ENCODE peak calls at places on chromosomes 12 and 14, in six cellular contexts. J is kidney epithelial cell, Z is ascending aorta, F is GM12864, X is suprapubic skin, O is cardiac muscle cell. B is an unnamed sample.

GRCh38 chr12:52032431-52032796 is 18.8 kb upstream of the NR4A1 start:
- DNase-seq in J (no peak), Z (peak), X (peak), F (no peak), O (peak), B (peak)

GRCh38 chr14:75343914-75344313 is 65.3 kb downstream of the FOS start:
- DNase-seq in J (no peak), Z (no peak), X (no peak), F (no peak), O (peak), B (no peak)

GRCh38 chr12:50537538-50537919 is 32.7 kb downstream of the DIP2B start:
- DNase-seq in X (no peak), F (no peak), Z (no peak), J (no peak), O (no peak), B (no peak)

GRCh38 chr12:6950401-6950801 is 755 bp upstream of the PTPN6 start:
- DNase-seq in Z (no peak), X (no peak), F (no peak), O (no peak), J (no peak), B (no peak)

GRCh38 chr12:12528361-12529092 is 34.1 kb downstream of the DUSP16 start:
- DNase-seq in X (no peak), F (no peak), O (no peak), J (no peak), Z (no peak), B (no peak)

GRCh38 chr12:50528800-50529199 is 24.0 kb downstream of the DIP2B start:
- DNase-seq in O (no peak), J (no peak), Z (no peak), X (no peak), F (no peak), B (no peak)

GRCh38 chr14:71705460-71705859 is 226.8 kb upstream of the RGS6 start:
- DNase-seq in F (no peak), Z (no peak), O (no peak), X (no peak), J (no peak), B (no peak)

GRCh38 chr14:102775855-102776760 is 1.1 kb upstream of the TRAF3 start:
- DNase-seq in F (peak), Z (no peak), X (no peak), O (peak), J (no peak), B (no peak)

GRCh38 chr12:52477651-52478050 is 4.0 kb upstream of the KRT6C start:
- DNase-seq in J (no peak), X (no peak), F (no peak), O (no peak), Z (no peak), B (no peak)

GRCh38 chr12:11746024-11746771 is 96.7 kb downstream of the ETV6 start:
- DNase-seq in J (peak), Z (no peak), F (no peak), X (no peak), O (peak), B (no peak)

GRCh38 chr14:98218213-98218612 is 1053.8 kb downstream of the BCL11B start:
- DNase-seq in X (no peak), J (no peak), Z (no peak), O (no peak), F (no peak), B (no peak)

GRCh38 chr14:20194101-20194500 is 3.4 kb downstream of the OR11G2 start:
- DNase-seq in X (no peak), J (no peak), F (no peak), Z (no peak), O (no peak), B (no peak)

GRCh38 chr14:56487090-56487667 is 92.4 kb upstream of the TMEM260 start:
- DNase-seq in J (no peak), F (no peak), Z (no peak), O (peak), X (no peak), B (no peak)

GRCh38 chr14:75334191-75335051 is 55.8 kb downstream of the FOS start:
- DNase-seq in Z (peak), F (peak), X (peak), O (peak), J (no peak), B (no peak)

GRCh38 chr12:112716099-112717093 is 75.2 kb upstream of the RPH3A start:
- DNase-seq in Z (no peak), J (no peak), F (no peak), O (peak), X (no peak), B (no peak)

GRCh38 chr12:16573652-16574077 is 32.3 kb downstream of the LMO3 start:
- DNase-seq in J (no peak), Z (peak), X (peak), F (no peak), O (peak), B (peak)

GRCh38 chr12:62629413-62629812 is 162.8 kb downstream of the MON2 start:
- DNase-seq in J (no peak), Z (no peak), F (no peak), O (no peak), X (no peak), B (no peak)

GRCh38 chr12:60805340-60805739 is 1209.5 kb downstream of the SLC16A7 start:
- DNase-seq in J (no peak), O (no peak), X (no peak), F (no peak), Z (no peak), B (no peak)

GRCh38 chr14:103008768-103009342 is 48.5 kb downstream of the CDC42BPB start:
- DNase-seq in X (no peak), J (no peak), F (no peak), O (peak), Z (no peak), B (no peak)

GRCh38 chr12:88202500-88202899 is 60.4 kb downstream of the TMTC3 start:
- DNase-seq in Z (no peak), F (no peak), X (no peak), J (no peak), O (no peak), B (no peak)

GRCh38 chr14:35534130-35534883 is at the start of gene INSM2:
- DNase-seq in X (no peak), Z (no peak), J (no peak), O (no peak), F (no peak), B (no peak)

GRCh38 chr12:49930515-49931288 is 19.8 kb upstream of the AQP2 start:
- DNase-seq in J (peak), Z (peak), X (no peak), F (no peak), O (peak), B (no peak)

GRCh38 chr12:33771889-33772288 is 250.4 kb upstream of the ALG10 start:
- DNase-seq in F (no peak), O (no peak), J (no peak), Z (no peak), X (no peak), B (no peak)

GRCh38 chr12:104651812-104652211 is 195.1 kb downstream of the CHST11 start:
- DNase-seq in F (no peak), O (no peak), Z (no peak), X (no peak), J (no peak), B (no peak)

GRCh38 chr12:104656383-104656782 is 199.6 kb downstream of the CHST11 start:
- DNase-seq in F (no peak), Z (no peak), O (no peak), J (no peak), X (no peak), B (no peak)

GRCh38 chr12:104655059-104655609 is 198.4 kb downstream of the CHST11 start:
- DNase-seq in X (no peak), F (no peak), Z (no peak), J (no peak), O (no peak), B (no peak)

GRCh38 chr12:104652910-104653309 is 196.2 kb downstream of the CHST11 start:
- DNase-seq in Z (no peak), F (no peak), J (no peak), X (no peak), O (no peak), B (no peak)

GRCh38 chr12:104653730-104654328 is 197.1 kb downstream of the CHST11 start:
- DNase-seq in F (peak), Z (no peak), O (no peak), J (no peak), X (no peak), B (no peak)
- TF ChIP-seq CTCF in F (peak), Z (peak), O (peak), J (no peak), X (no peak), B (no peak)

GRCh38 chr14:68655961-68656360 is 136.9 kb downstream of the ZFP36L1 start:
- DNase-seq in F (no peak), X (no peak), O (no peak), Z (peak), J (no peak), B (no peak)
- TF ChIP-seq CTCF in F (no peak), X (no peak), O (no peak), Z (no peak), J (peak), B (no peak)

GRCh38 chr12:57273516-57273915 is 22.5 kb upstream of the STAC3 start:
- DNase-seq in Z (no peak), X (no peak), J (no peak), F (no peak), O (no peak), B (no peak)

GRCh38 chr12:57272337-57273151 is 21.6 kb upstream of the STAC3 start:
- DNase-seq in J (no peak), F (no peak), Z (no peak), X (no peak), O (peak), B (no peak)

GRCh38 chr12:57278465-57279453 is 27.8 kb upstream of the STAC3 start:
- DNase-seq in J (no peak), O (no peak), X (no peak), Z (no peak), F (no peak), B (no peak)

GRCh38 chr12:57280234-57281062 is 29.5 kb upstream of the STAC3 start:
- DNase-seq in Z (peak), F (peak), X (no peak), J (peak), O (peak), B (peak)

DNA sequence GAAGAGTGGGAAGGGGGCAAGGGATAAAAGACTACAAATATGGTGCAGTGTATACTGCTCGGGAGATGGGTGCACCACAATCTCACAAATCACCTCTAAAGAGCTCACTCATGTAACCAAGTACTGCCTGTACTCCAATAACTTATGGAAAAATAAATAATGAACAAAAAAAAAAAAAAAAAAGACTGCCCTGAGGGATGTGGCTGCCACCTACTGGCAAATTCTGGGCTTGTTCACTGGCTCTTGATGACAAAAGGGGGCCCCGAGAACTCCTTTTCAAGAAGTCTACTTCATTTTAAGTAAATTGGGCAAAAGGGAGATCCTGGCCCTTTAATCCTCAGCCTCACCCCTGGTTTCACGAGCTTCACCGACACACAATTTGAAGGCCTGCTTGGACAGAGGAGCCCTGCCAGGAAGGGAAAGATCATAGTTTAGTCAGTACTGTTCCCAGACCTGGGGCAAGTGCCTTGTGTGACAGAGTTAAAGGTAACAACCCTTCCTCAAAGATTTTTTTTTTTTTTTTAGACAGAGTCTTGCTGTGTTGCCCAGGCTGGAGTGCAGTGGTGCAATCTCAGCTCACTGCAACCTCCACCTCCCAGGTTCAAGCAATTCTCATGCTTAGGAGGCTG is 26.1 kb upstream of the STAC3 start:
- DNase-seq in X (no peak), F (no peak), J (no peak), O (peak), Z (no peak), B (no peak)
- TF ChIP-seq CTCF in X (no peak), F (no peak), J (peak), O (peak), Z (peak), B (no peak)

GRCh38 chr12:82517027-82517426 is 158.7 kb downstream of the METTL25 start:
- DNase-seq in X (no peak), O (peak), Z (no peak), J (no peak), F (no peak), B (no peak)
- TF ChIP-seq CTCF in X (no peak), O (peak), Z (no peak), J (peak), F (peak), B (no peak)

DNA sequence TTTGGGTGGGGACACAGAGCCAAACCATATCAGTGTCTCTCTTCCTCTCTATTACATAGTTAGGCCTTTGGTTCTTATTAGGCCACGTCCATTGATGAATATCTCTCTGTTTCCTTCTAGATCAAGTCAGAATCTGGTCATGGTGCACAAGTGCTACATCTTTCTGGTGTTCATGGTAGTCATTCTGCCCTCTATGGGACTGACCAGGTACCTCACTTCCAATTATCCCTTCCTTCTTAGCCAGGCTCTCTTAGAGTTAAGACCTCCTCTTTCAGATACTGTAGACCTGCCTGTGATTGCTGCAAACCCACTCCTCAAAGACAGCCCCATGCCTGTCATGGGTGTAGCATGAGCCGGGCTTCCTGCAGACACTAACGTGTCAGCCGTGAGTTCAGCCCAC is 25.2 kb downstream of the NGB start:
- DNase-seq in J (no peak), F (no peak), X (no peak), Z (no peak), O (no peak), B (no peak)
- TF ChIP-seq CTCF in J (no peak), F (peak), X (no peak), Z (no peak), O (no peak), B (no peak)

DNA sequence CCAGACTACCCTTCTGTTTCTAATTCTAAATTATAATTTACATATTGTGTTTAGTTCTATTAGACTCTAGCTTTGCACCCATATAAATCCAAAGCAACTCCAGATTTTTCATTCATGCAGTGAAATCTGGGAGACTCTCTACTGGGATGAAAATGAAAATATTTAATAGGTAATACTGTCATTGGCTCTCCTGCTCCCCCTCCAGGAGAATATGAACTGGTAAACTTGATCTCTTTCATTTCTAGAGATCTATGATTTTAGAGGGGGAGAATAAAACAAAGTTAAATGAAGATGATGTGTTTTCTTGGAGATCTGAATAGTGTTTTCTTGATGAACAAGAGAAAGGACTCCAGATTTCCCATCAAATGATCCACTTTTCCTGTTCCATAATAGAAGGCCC is 104.3 kb upstream of the TMCC3 start:
- DNase-seq in Z (no peak), J (no peak), X (no peak), F (no peak), O (no peak), B (no peak)
- TF ChIP-seq CTCF in Z (peak), J (peak), X (no peak), F (no peak), O (peak), B (no peak)

DNA sequence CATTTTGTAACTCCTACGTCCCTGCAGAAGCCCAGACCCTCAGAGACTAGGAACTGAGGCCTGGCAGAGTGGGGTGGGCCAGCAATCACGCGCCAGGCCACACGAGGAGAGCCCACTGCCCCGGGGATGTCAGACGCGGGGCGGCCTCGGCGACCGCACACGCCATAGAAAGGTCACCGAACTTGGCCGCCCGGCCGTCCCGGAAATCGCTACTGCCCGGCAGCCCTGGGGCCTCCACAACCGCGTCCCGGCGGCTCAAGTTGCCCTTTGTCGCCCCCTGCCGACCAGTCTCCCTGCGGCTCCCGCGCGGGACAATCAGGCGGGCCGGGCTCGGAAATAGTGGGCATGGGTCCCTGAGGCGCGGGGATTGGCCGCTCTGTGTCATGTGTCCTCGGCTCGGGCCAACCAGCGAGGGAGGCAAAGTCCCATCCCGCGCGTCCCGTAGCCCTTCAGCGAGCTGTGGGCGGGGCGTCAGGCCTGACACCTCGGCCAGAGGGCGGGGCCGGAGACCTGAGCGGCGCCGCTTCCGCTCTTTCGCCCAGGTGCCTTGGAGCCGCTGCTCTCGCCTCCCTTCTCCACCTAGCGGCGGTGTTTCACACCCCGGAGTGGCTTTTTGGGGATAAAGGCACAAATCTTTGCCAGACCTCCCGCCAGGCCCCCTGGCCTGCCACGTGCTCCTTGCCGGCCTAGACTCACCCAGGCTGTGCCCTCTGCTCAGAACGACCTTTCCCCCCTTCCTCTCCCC is 33.4 kb upstream of the DEGS2 start:
- DNase-seq in J (peak), Z (peak), X (peak), O (peak), F (peak), B (peak)
- TF ChIP-seq CTCF in J (peak), Z (peak), X (peak), O (peak), F (peak), B (no peak)

GRCh38 chr12:119914666-119915065 is 37.5 kb upstream of the CIT start:
- DNase-seq in Z (no peak), X (no peak), F (no peak), O (no peak), J (no peak), B (no peak)

GRCh38 chr12:119925269-119925668 is 48.1 kb upstream of the CIT start:
- DNase-seq in X (no peak), F (no peak), O (no peak), Z (no peak), J (no peak), B (no peak)

GRCh38 chr12:119916111-119916510 is 39.0 kb upstream of the CIT start:
- DNase-seq in J (no peak), O (no peak), Z (no peak), F (no peak), X (no peak), B (no peak)

GRCh38 chr12:119920064-119920463 is 42.9 kb upstream of the CIT start:
- DNase-seq in X (no peak), O (no peak), F (no peak), Z (no peak), J (no peak), B (no peak)
- TF ChIP-seq CTCF in X (no peak), O (no peak), F (no peak), Z (no peak), J (no peak), B (no peak)